ENCODE peak calls at places on chromosomes 16 and 17, in seven cellular contexts. S, B, E, Z, J, D and O are unnamed samples.

GRCh38 chr16:81478294-81478693 is 33.7 kb downstream of the CMIP start:
- DNase-seq in S (no peak), B (no peak), E (no peak), Z (no peak), J (no peak), D (no peak), O (no peak)

GRCh38 chr17:55760643-55761355 is 9.9 kb downstream of the PCTP start:
- DNase-seq in S (no peak), B (no peak), E (no peak), Z (no peak), J (no peak), D (no peak), O (no peak)

GRCh38 chr16:9854665-9855064 is 327.6 kb downstream of the GRIN2A start:
- DNase-seq in S (no peak), B (no peak), E (no peak), Z (no peak), J (peak; percentile 37), D (no peak), O (no peak)

GRCh38 chr17:8163978-8164814 is 1.4 kb upstream of the VAMP2 start:
- DNase-seq in S (peak; percentile 43), B (no peak), E (peak; percentile 59), Z (peak; percentile 76), J (peak; percentile 65), D (peak; percentile 71), O (no peak)

GRCh38 chr16:55809386-55809785 is 23.5 kb downstream of the CES1 start:
- DNase-seq in S (no peak), B (no peak), E (peak; percentile 47), Z (no peak), J (no peak), D (no peak), O (no peak)

GRCh38 chr17:83012873-83013778 is 66.3 kb upstream of the METRNL start:
- DNase-seq in S (peak; percentile 92), B (peak; percentile 87), E (no peak), Z (no peak), J (peak; percentile 92), D (no peak), O (no peak)

GRCh38 chr17:77115510-77115909 is 25.3 kb upstream of the SEC14L1 start:
- DNase-seq in S (no peak), B (no peak), E (no peak), Z (no peak), J (no peak), D (no peak), O (no peak)

GRCh38 chr17:4944163-4944553 is 4.1 kb downstream of the RNF167 start:
- DNase-seq in S (no peak), B (no peak), E (peak; percentile 32), Z (no peak), J (no peak), D (no peak), O (no peak)

GRCh38 chr17:76793775-76794174 is 55.9 kb downstream of the MFSD11 start:
- DNase-seq in S (peak; percentile 23), B (no peak), E (peak; percentile 67), Z (peak; percentile 80), J (peak; percentile 23), D (no peak), O (no peak)

GRCh38 chr16:77823067-77823466 is 34.7 kb downstream of the VAT1L start:
- DNase-seq in S (no peak), B (no peak), E (no peak), Z (no peak), J (no peak), D (no peak), O (no peak)

GRCh38 chr16:86092586-86093480 is 193.9 kb downstream of the IRF8 start:
- DNase-seq in S (no peak), B (no peak), E (no peak), Z (no peak), J (no peak), D (no peak), O (no peak)

GRCh38 chr17:1229354-1229890 is 40.8 kb upstream of the BHLHA9 start:
- DNase-seq in S (no peak), B (no peak), E (peak; percentile 53), Z (no peak), J (no peak), D (peak; percentile 44), O (peak; percentile 80)

GRCh38 chr16:14682121-14682520 is 12.0 kb downstream of the PLA2G10 start:
- DNase-seq in S (no peak), B (no peak), E (no peak), Z (no peak), J (no peak), D (no peak), O (no peak)

GRCh38 chr17:35188111-35188510 is 6.1 kb downstream of the SLC35G3 start:
- DNase-seq in S (no peak), B (no peak), E (no peak), Z (no peak), J (no peak), D (no peak), O (no peak)

GRCh38 chr16:51048544-51048943 is 102.5 kb downstream of the SALL1 start:
- DNase-seq in S (no peak), B (no peak), E (no peak), Z (peak; percentile 18), J (peak; percentile 8), D (no peak), O (no peak)

GRCh38 chr17:50146230-50146926 is 4.1 kb downstream of the PPP1R9B start:
- DNase-seq in S (no peak), B (no peak), E (no peak), Z (no peak), J (no peak), D (no peak), O (no peak)

GRCh38 chr17:59492091-59492451 is 73.3 kb upstream of the DHX40 start:
- DNase-seq in S (no peak), B (no peak), E (peak; percentile 18), Z (no peak), J (no peak), D (no peak), O (no peak)

GRCh38 chr17:596287-596686 is 118.4 kb downstream of the VPS53 start:
- DNase-seq in S (no peak), B (no peak), E (no peak), Z (peak; percentile 86), J (no peak), D (no peak), O (no peak)

GRCh38 chr16:90077757-90078593 is 844 bp upstream of the PRDM7 start:
- DNase-seq in S (no peak), B (no peak), E (peak; percentile 55), Z (peak; percentile 55), J (peak; percentile 40), D (no peak), O (no peak)
- TF ChIP-seq CTCF in S (no peak), B (no peak), E (no peak), Z (no peak), J (peak; percentile 24), D (peak; percentile 29), O (no peak)

GRCh38 chr17:72005332-72006163 is 115.3 kb upstream of the SOX9 start:
- DNase-seq in S (no peak), B (no peak), E (no peak), Z (no peak), J (no peak), D (no peak), O (no peak)
- TF ChIP-seq CTCF in S (no peak), B (no peak), E (no peak), Z (no peak), J (no peak), D (no peak), O (no peak)

DNA sequence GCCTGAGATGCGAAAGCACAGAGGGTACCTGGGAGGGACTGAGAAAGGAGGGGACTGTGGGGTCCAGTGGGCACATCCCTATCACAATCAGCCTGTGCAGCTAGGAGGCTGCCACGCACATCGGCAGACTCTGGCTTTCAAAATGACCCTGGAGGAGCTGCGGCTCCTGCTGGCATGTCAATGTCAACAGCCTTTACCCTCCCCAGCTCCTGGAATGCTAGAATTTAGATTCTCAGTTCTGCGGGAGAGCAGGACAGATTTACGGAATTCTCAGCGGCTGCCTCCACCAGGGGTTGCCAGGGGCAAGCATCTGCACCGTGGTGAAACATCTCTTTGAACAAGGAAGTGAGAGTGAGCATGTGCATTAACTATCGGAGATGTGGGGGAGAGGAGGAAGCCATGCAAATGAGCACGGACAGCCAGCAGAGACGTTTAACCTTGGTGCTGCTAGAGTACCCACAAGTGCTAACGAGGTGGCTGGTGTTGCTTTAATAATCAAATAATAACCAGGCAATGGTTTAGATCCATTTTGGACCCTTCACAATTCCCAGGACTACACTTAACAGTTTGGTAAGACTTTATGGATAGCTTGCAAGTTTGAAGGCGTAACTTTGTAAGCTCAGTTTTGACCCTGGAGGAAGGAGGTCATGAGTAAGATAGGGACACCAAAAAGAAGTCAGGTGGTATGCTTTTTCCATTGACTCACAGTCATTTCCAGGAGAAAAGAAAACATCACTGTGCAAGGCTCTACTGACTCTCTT is 54.1 kb downstream of the XYLT1 start:
- DNase-seq in S (no peak), B (no peak), E (peak; percentile 78), Z (no peak), J (peak; percentile 83), D (peak; percentile 23), O (peak; percentile 57)
- TF ChIP-seq CTCF in S (no peak), B (peak; percentile 25), E (no peak), Z (no peak), J (peak; percentile 52), D (peak; percentile 39), O (no peak)

GRCh38 chr17:40190197-40191021 is 13.1 kb downstream of the RAPGEFL1 start:
- DNase-seq in S (no peak), B (no peak), E (peak; percentile 84), Z (peak; percentile 70), J (no peak), D (peak; percentile 25), O (peak; percentile 28)
- TF ChIP-seq CTCF in S (peak; percentile 64), B (peak; percentile 49), E (peak; percentile 70), Z (peak; percentile 16), J (peak; percentile 41), D (no peak), O (no peak)

DNA sequence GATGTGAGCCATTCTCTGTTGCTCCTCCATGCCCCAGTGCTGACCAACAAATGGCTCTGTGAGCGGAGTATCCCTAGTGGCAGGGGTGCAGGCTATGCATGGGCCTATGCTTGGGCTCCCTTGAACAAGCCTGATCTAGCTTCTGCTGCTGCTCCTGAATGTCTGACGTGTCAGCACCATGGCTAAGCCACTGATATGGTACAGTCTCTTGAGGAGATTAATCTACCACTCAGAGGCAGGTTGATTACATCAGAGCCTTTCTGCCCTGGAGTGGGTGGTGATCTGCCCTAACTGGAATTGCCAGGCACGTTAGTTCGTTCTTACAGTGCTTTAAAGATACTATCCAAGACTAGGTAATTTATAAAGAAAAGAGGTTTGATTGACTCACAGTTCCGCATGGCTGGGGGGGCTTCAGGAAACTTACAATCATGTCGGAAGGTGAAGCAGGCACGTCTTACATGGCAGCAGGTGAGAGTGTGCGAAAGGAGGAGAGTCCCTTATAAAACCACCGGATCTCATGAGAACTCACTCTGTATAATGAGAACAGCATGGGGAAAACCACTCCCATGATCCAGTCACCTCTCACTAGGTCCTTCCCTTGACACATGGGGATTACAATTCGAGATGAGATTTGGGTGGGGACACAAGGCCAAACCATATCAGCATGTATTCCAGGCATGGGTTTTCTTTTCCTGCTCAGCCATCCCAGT is 41.5 kb upstream of the B4GALNT2 start:
- DNase-seq in S (no peak), B (no peak), E (no peak), Z (no peak), J (no peak), D (no peak), O (no peak)
- TF ChIP-seq CTCF in S (no peak), B (no peak), E (no peak), Z (no peak), J (no peak), D (no peak), O (no peak)

GRCh38 chr16:10984509-10984908 is 40.1 kb downstream of the CLEC16A start:
- DNase-seq in S (peak; percentile 68), B (peak; percentile 65), E (no peak), Z (no peak), J (peak; percentile 45), D (no peak), O (no peak)
- TF ChIP-seq CTCF in S (no peak), B (no peak), E (no peak), Z (no peak), J (no peak), D (no peak), O (no peak)